ENCODE peak calls at places on chromosomes 5 and 9, in ten cellular contexts. U, H, N, J, E, I, F, R, B and D are unnamed samples.

GRCh38 chr9:135214054-135214640 is 126.7 kb downstream of the OLFM1 start:
- DNase-seq in U (no peak), H (no peak), N (no peak), J (no peak), E (no peak), I (peak), F (no peak), R (no peak), B (peak), D (no peak)

GRCh38 chr9:30628915-30629564 is 1755.4 kb upstream of the ACO1 start:
- DNase-seq in U (no peak), H (no peak), N (no peak), J (no peak), E (no peak), I (no peak), F (no peak), R (peak), B (no peak), D (no peak)

GRCh38 chr5:154945695-154946301 is 4.9 kb downstream of the MRPL22 start:
- DNase-seq in U (no peak), H (no peak), N (no peak), J (no peak), E (no peak), I (no peak), F (no peak), R (peak), B (peak), D (no peak)

GRCh38 chr5:68406344-68406743 is 190.8 kb downstream of the PIK3R1 start:
- DNase-seq in U (no peak), H (no peak), N (no peak), J (no peak), E (no peak), I (no peak), F (no peak), R (no peak), B (no peak), D (no peak)

GRCh38 chr9:135480942-135481315 is 1.3 kb downstream of the PPP1R26 start:
- DNase-seq in U (no peak), H (no peak), N (no peak), J (no peak), E (no peak), I (no peak), F (no peak), R (no peak), B (no peak), D (no peak)

GRCh38 chr9:86521936-86522335 is 167.7 kb upstream of the TUT7 start:
- DNase-seq in U (no peak), H (no peak), N (no peak), J (no peak), E (no peak), I (no peak), F (no peak), R (no peak), B (no peak), D (no peak)

GRCh38 chr5:180670586-180671359 is 21.4 kb upstream of the FLT4 start:
- DNase-seq in U (no peak), H (peak), N (peak), J (peak), E (peak), I (peak), F (peak), R (peak), B (peak), D (no peak)

GRCh38 chr5:172616730-172617129 is 24.3 kb upstream of the NEURL1B start:
- DNase-seq in U (no peak), H (no peak), N (no peak), J (no peak), E (no peak), I (no peak), F (no peak), R (no peak), B (no peak), D (no peak)

GRCh38 chr9:88872171-88872946 is 118.9 kb upstream of the S1PR3 start:
- DNase-seq in U (no peak), H (no peak), N (no peak), J (no peak), E (no peak), I (no peak), F (no peak), R (no peak), B (no peak), D (no peak)

GRCh38 chr5:153959134-153959957 is 79.4 kb downstream of the FAM114A2 start:
- DNase-seq in U (peak), H (no peak), N (no peak), J (no peak), E (no peak), I (no peak), F (no peak), R (peak), B (peak), D (no peak)

GRCh38 chr5:172434246-172434645 is 20.1 kb downstream of the SH3PXD2B start:
- DNase-seq in U (no peak), H (no peak), N (no peak), J (no peak), E (no peak), I (no peak), F (no peak), R (no peak), B (no peak), D (no peak)

GRCh38 chr9:37984672-37985611 is 81.0 kb upstream of the SLC25A51 start:
- DNase-seq in U (no peak), H (no peak), N (no peak), J (no peak), E (no peak), I (no peak), F (no peak), R (no peak), B (peak), D (no peak)

GRCh38 chr9:35048521-35048920 is 23.9 kb downstream of the VCP start:
- DNase-seq in U (no peak), H (no peak), N (no peak), J (no peak), E (no peak), I (no peak), F (no peak), R (no peak), B (no peak), D (no peak)

GRCh38 chr9:127783111-127783621 is 2.7 kb upstream of the CDK9 start:
- DNase-seq in U (peak), H (peak), N (peak), J (peak), E (peak), I (no peak), F (no peak), R (no peak), B (peak), D (peak)